ENCODE peak calls at places on chromosomes 2 and 18, in eight cellular contexts. One of them, this sample, is unnamed. For H3K4me1, the result is how much of the 10 kb centered on the place peaks cover.

GRCh38 chr2:100470898-100471514 is 724 bp downstream of the NMS start:
- DNase-seq in transverse colon: no peak
- DNase-seq in A549: no peak
- DNase-seq in heart left ventricle: peak
- DNase-seq in prostate gland: no peak
- DNase-seq in adrenal gland: no peak
- DNase-seq in uterus: no peak
- DNase-seq in Peyer's patch: no peak
- DNase-seq in this sample: no peak

GRCh38 chr2:74142340-74142739 is 5.4 kb downstream of the BOLA3 start:
- DNase-seq in transverse colon: no peak
- DNase-seq in A549: peak
- DNase-seq in heart left ventricle: no peak
- DNase-seq in prostate gland: no peak
- DNase-seq in adrenal gland: peak
- DNase-seq in uterus: no peak
- DNase-seq in Peyer's patch: no peak
- DNase-seq in this sample: peak

GRCh38 chr18:23458830-23459529 is 5.9 kb downstream of the RIOK3 start:
- DNase-seq in transverse colon: no peak
- DNase-seq in A549: no peak
- DNase-seq in heart left ventricle: no peak
- DNase-seq in prostate gland: no peak
- DNase-seq in adrenal gland: no peak
- DNase-seq in uterus: no peak
- DNase-seq in Peyer's patch: no peak
- DNase-seq in this sample: no peak

GRCh38 chr2:152409691-152410597 is 75.0 kb downstream of the FMNL2 start:
- DNase-seq in transverse colon: no peak
- DNase-seq in A549: no peak
- DNase-seq in heart left ventricle: no peak
- DNase-seq in prostate gland: no peak
- DNase-seq in adrenal gland: peak
- DNase-seq in uterus: no peak
- DNase-seq in Peyer's patch: no peak
- DNase-seq in this sample: no peak

GRCh38 chr2:212843409-212844199 is 305.0 kb upstream of the ERBB4 start:
- DNase-seq in transverse colon: no peak
- DNase-seq in A549: no peak
- DNase-seq in heart left ventricle: no peak
- DNase-seq in prostate gland: no peak
- DNase-seq in adrenal gland: no peak
- DNase-seq in uterus: no peak
- DNase-seq in Peyer's patch: no peak
- DNase-seq in this sample: no peak

GRCh38 chr18:5414546-5414945 is 119.0 kb upstream of the ZBTB14 start:
- DNase-seq in transverse colon: no peak
- DNase-seq in A549: no peak
- DNase-seq in heart left ventricle: no peak
- DNase-seq in prostate gland: no peak
- DNase-seq in adrenal gland: no peak
- DNase-seq in uterus: no peak
- DNase-seq in Peyer's patch: no peak
- DNase-seq in this sample: no peak

GRCh38 chr2:241550616-241551580 is 7.6 kb upstream of the BOK start:
- DNase-seq in transverse colon: no peak
- DNase-seq in A549: no peak
- DNase-seq in heart left ventricle: no peak
- DNase-seq in prostate gland: no peak
- DNase-seq in adrenal gland: no peak
- DNase-seq in uterus: no peak
- DNase-seq in Peyer's patch: no peak
- DNase-seq in this sample: no peak

GRCh38 chr2:172281648-172282576 is 145.5 kb upstream of the ITGA6 start:
- DNase-seq in transverse colon: no peak
- DNase-seq in A549: no peak
- DNase-seq in heart left ventricle: no peak
- DNase-seq in prostate gland: no peak
- DNase-seq in adrenal gland: no peak
- DNase-seq in uterus: no peak
- DNase-seq in Peyer's patch: no peak
- DNase-seq in this sample: no peak

GRCh38 chr2:120326048-120326447 is 19.9 kb upstream of the INHBB start:
- DNase-seq in transverse colon: no peak
- DNase-seq in A549: no peak
- DNase-seq in heart left ventricle: no peak
- DNase-seq in prostate gland: no peak
- DNase-seq in adrenal gland: no peak
- DNase-seq in uterus: no peak
- DNase-seq in Peyer's patch: no peak
- DNase-seq in this sample: no peak

GRCh38 chr18:70499218-70499691 is 210.4 kb downstream of the SOCS6 start:
- DNase-seq in transverse colon: no peak
- DNase-seq in A549: no peak
- DNase-seq in heart left ventricle: no peak
- DNase-seq in prostate gland: no peak
- DNase-seq in adrenal gland: no peak
- DNase-seq in uterus: no peak
- DNase-seq in Peyer's patch: no peak
- DNase-seq in this sample: no peak

GRCh38 chr18:3179430-3180089 is 40.2 kb downstream of the MYOM1 start:
- DNase-seq in transverse colon: no peak
- DNase-seq in A549: no peak
- DNase-seq in heart left ventricle: no peak
- DNase-seq in prostate gland: no peak
- DNase-seq in adrenal gland: no peak
- DNase-seq in uterus: no peak
- DNase-seq in Peyer's patch: no peak
- DNase-seq in this sample: no peak

GRCh38 chr2:199460101-199460671 is 2.4 kb upstream of the SATB2 start:
- DNase-seq in transverse colon: no peak
- DNase-seq in A549: no peak
- DNase-seq in heart left ventricle: no peak
- DNase-seq in prostate gland: no peak
- DNase-seq in adrenal gland: no peak
- DNase-seq in uterus: no peak
- DNase-seq in Peyer's patch: no peak
- DNase-seq in this sample: no peak

GRCh38 chr2:220394433-220394832 is 767.0 kb downstream of the SLC4A3 start:
- DNase-seq in transverse colon: no peak
- DNase-seq in A549: no peak
- DNase-seq in heart left ventricle: peak
- DNase-seq in prostate gland: no peak
- DNase-seq in adrenal gland: peak
- DNase-seq in uterus: peak
- DNase-seq in Peyer's patch: no peak
- DNase-seq in this sample: no peak

GRCh38 chr2:45494275-45494977 is 116.6 kb downstream of the SRBD1 start:
- DNase-seq in transverse colon: no peak
- DNase-seq in A549: peak
- DNase-seq in heart left ventricle: no peak
- DNase-seq in prostate gland: peak
- DNase-seq in adrenal gland: no peak
- DNase-seq in uterus: no peak
- DNase-seq in Peyer's patch: no peak
- DNase-seq in this sample: no peak

GRCh38 chr2:127162261-127163089 is 55.5 kb upstream of the BIN1 start:
- DNase-seq in transverse colon: no peak
- DNase-seq in A549: no peak
- DNase-seq in heart left ventricle: no peak
- DNase-seq in prostate gland: no peak
- DNase-seq in adrenal gland: peak
- DNase-seq in uterus: no peak
- DNase-seq in Peyer's patch: no peak
- DNase-seq in this sample: peak

GRCh38 chr2:233208382-233209116 is 42.9 kb upstream of the ATG16L1 start:
- DNase-seq in transverse colon: no peak
- DNase-seq in A549: peak
- DNase-seq in heart left ventricle: no peak
- DNase-seq in prostate gland: no peak
- DNase-seq in adrenal gland: no peak
- DNase-seq in uterus: no peak
- DNase-seq in Peyer's patch: peak
- DNase-seq in this sample: no peak

GRCh38 chr2:112846056-112846455 is 9.5 kb upstream of the IL1B start:
- DNase-seq in transverse colon: no peak
- DNase-seq in A549: no peak
- DNase-seq in heart left ventricle: no peak
- DNase-seq in prostate gland: no peak
- DNase-seq in adrenal gland: no peak
- DNase-seq in uterus: no peak
- DNase-seq in Peyer's patch: no peak
- DNase-seq in this sample: no peak

GRCh38 chr2:9668686-9669338 is 38.0 kb upstream of the YWHAQ start:
- DNase-seq in transverse colon: no peak
- DNase-seq in A549: no peak
- DNase-seq in heart left ventricle: no peak
- DNase-seq in prostate gland: peak
- DNase-seq in adrenal gland: no peak
- DNase-seq in uterus: no peak
- DNase-seq in Peyer's patch: no peak
- DNase-seq in this sample: no peak

GRCh38 chr2:129907256-129907973 is 72.1 kb upstream of the RAB6C start:
- DNase-seq in transverse colon: no peak
- DNase-seq in A549: no peak
- DNase-seq in heart left ventricle: no peak
- DNase-seq in prostate gland: no peak
- DNase-seq in adrenal gland: peak
- DNase-seq in uterus: no peak
- DNase-seq in Peyer's patch: no peak
- DNase-seq in this sample: peak

GRCh38 chr2:122863516-122863915 is 1108.1 kb downstream of the TSN start:
- DNase-seq in transverse colon: no peak
- DNase-seq in A549: no peak
- DNase-seq in heart left ventricle: no peak
- DNase-seq in prostate gland: no peak
- DNase-seq in adrenal gland: no peak
- DNase-seq in uterus: no peak
- DNase-seq in Peyer's patch: no peak
- DNase-seq in this sample: no peak

GRCh38 chr2:38602136-38602731 is 494 bp downstream of the HNRNPLL start:
- DNase-seq in transverse colon: peak
- DNase-seq in A549: peak
- DNase-seq in heart left ventricle: peak
- DNase-seq in prostate gland: peak
- DNase-seq in adrenal gland: peak
- DNase-seq in uterus: no peak
- DNase-seq in Peyer's patch: peak
- DNase-seq in this sample: no peak

GRCh38 chr2:216992056-216992455 is 132.2 kb upstream of the TNP1 start:
- DNase-seq in transverse colon: no peak
- DNase-seq in A549: no peak
- DNase-seq in heart left ventricle: peak
- DNase-seq in prostate gland: no peak
- DNase-seq in adrenal gland: no peak
- DNase-seq in uterus: peak
- DNase-seq in Peyer's patch: no peak
- DNase-seq in this sample: no peak

GRCh38 chr2:160482673-160483072 is 10.9 kb downstream of the RBMS1 start:
- DNase-seq in transverse colon: no peak
- DNase-seq in A549: no peak
- DNase-seq in heart left ventricle: no peak
- DNase-seq in prostate gland: no peak
- DNase-seq in adrenal gland: no peak
- DNase-seq in uterus: no peak
- DNase-seq in Peyer's patch: no peak
- DNase-seq in this sample: no peak

GRCh38 chr18:79410731-79411613 is 15.2 kb downstream of the NFATC1 start:
- DNase-seq in transverse colon: no peak
- DNase-seq in A549: no peak
- DNase-seq in heart left ventricle: peak
- DNase-seq in prostate gland: no peak
- DNase-seq in adrenal gland: no peak
- DNase-seq in uterus: no peak
- DNase-seq in Peyer's patch: peak
- DNase-seq in this sample: no peak

GRCh38 chr2:16722677-16723076 is 57.0 kb upstream of the CYRIA start:
- DNase-seq in transverse colon: no peak
- DNase-seq in A549: no peak
- DNase-seq in heart left ventricle: no peak
- DNase-seq in prostate gland: no peak
- DNase-seq in adrenal gland: no peak
- DNase-seq in uterus: no peak
- DNase-seq in Peyer's patch: no peak
- DNase-seq in this sample: peak

GRCh38 chr2:84495539-84496146 is 20.7 kb upstream of the DNAH6 start:
- DNase-seq in transverse colon: no peak
- DNase-seq in A549: peak
- DNase-seq in heart left ventricle: no peak
- DNase-seq in prostate gland: peak
- DNase-seq in adrenal gland: no peak
- DNase-seq in uterus: no peak
- DNase-seq in Peyer's patch: no peak
- DNase-seq in this sample: no peak
- TF ChIP-seq POLR2A in transverse colon: no peak
- TF ChIP-seq POLR2A in A549: no peak
- TF ChIP-seq POLR2A in heart left ventricle: no peak
- TF ChIP-seq POLR2A in prostate gland: no peak
- TF ChIP-seq POLR2A in adrenal gland: no peak
- TF ChIP-seq POLR2A in uterus: no peak
- TF ChIP-seq POLR2A in Peyer's patch: no peak
- TF ChIP-seq POLR2A in this sample: no peak

DNA sequence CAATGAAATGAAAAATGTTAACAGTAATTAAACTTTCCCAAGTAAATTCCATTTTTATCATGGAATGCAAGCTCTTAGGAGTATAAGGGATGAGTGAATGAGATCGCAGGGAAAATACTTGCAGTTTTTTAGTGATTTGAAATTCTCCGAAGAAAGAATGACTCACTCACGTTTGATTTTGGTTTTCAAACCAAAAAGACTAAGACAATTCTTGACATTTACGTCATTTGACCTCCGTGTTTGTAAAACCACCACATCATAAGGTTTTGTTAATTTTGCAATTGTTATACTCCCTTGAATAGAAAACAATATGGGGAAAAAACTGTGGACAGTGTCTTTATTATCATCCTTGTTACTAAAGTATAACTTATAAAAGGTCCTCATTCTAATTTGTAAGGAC is 29.4 kb downstream of the COL4A4 start:
- DNase-seq in transverse colon: no peak
- DNase-seq in A549: no peak
- DNase-seq in heart left ventricle: no peak
- DNase-seq in prostate gland: no peak
- DNase-seq in adrenal gland: no peak
- DNase-seq in uterus: no peak
- DNase-seq in Peyer's patch: no peak
- DNase-seq in this sample: no peak
- H3K4me1 ChIP-seq in transverse colon: under half
- H3K4me1 ChIP-seq in A549: under half
- H3K4me1 ChIP-seq in heart left ventricle: under half
- H3K4me1 ChIP-seq in prostate gland: under half
- H3K4me1 ChIP-seq in adrenal gland: under half
- H3K4me1 ChIP-seq in uterus: under half
- H3K4me1 ChIP-seq in Peyer's patch: under half
- H3K4me1 ChIP-seq in this sample: under half

GRCh38 chr2:240358821-240359342 is 76.6 kb upstream of the GPC1 start:
- DNase-seq in transverse colon: no peak
- DNase-seq in A549: no peak
- DNase-seq in heart left ventricle: peak
- DNase-seq in prostate gland: no peak
- DNase-seq in adrenal gland: no peak
- DNase-seq in uterus: no peak
- DNase-seq in Peyer's patch: peak
- DNase-seq in this sample: no peak
- TF ChIP-seq POLR2A in transverse colon: no peak
- TF ChIP-seq POLR2A in A549: no peak
- TF ChIP-seq POLR2A in heart left ventricle: no peak
- TF ChIP-seq POLR2A in prostate gland: no peak
- TF ChIP-seq POLR2A in adrenal gland: no peak
- TF ChIP-seq POLR2A in uterus: no peak
- TF ChIP-seq POLR2A in Peyer's patch: no peak
- TF ChIP-seq POLR2A in this sample: no peak

GRCh38 chr2:76330865-76331264 is 620.1 kb upstream of the GCFC2 start:
- DNase-seq in transverse colon: no peak
- DNase-seq in A549: no peak
- DNase-seq in heart left ventricle: no peak
- DNase-seq in prostate gland: no peak
- DNase-seq in adrenal gland: no peak
- DNase-seq in uterus: no peak
- DNase-seq in Peyer's patch: no peak
- DNase-seq in this sample: no peak
- H3K4me1 ChIP-seq in transverse colon: under half
- H3K4me1 ChIP-seq in A549: under half
- H3K4me1 ChIP-seq in heart left ventricle: under half
- H3K4me1 ChIP-seq in prostate gland: under half
- H3K4me1 ChIP-seq in adrenal gland: under half
- H3K4me1 ChIP-seq in uterus: under half
- H3K4me1 ChIP-seq in Peyer's patch: under half
- H3K4me1 ChIP-seq in this sample: under half

This sample was measured in esophagus muscularis mucosa.